ENCODE peak calls at places on chromosome 7, in nine cellular contexts. One of them, this sample, is unnamed.

GRCh38 chr7:7118822-7119221 is 63.5 kb upstream of the C1GALT1 start:
- DNase-seq in OCI-LY7: no peak
- DNase-seq in H9: no peak
- DNase-seq in AG04450: no peak
- DNase-seq in ascending aorta: no peak
- DNase-seq in heart right ventricle: no peak
- DNase-seq in prostate gland: no peak
- DNase-seq in upper lobe of right lung: no peak
- DNase-seq in cardiac muscle cell: no peak
- DNase-seq in this sample: no peak

GRCh38 chr7:112205348-112206237 is 606 bp downstream of the DOCK4 start:
- DNase-seq in heart right ventricle: peak
- DNase-seq in prostate gland: peak
- DNase-seq in ascending aorta: peak
- DNase-seq in AG04450: peak
- DNase-seq in H9: peak
- DNase-seq in OCI-LY7: peak
- DNase-seq in cardiac muscle cell: peak
- DNase-seq in upper lobe of right lung: peak
- DNase-seq in this sample: peak

GRCh38 chr7:68875857-68876256 is 722.4 kb upstream of the AUTS2 start:
- DNase-seq in ascending aorta: no peak
- DNase-seq in AG04450: no peak
- DNase-seq in OCI-LY7: no peak
- DNase-seq in heart right ventricle: no peak
- DNase-seq in H9: no peak
- DNase-seq in prostate gland: no peak
- DNase-seq in upper lobe of right lung: no peak
- DNase-seq in cardiac muscle cell: no peak
- DNase-seq in this sample: no peak

GRCh38 chr7:64793106-64793755 is 997 bp upstream of the ZNF138 start:
- DNase-seq in H9: no peak
- DNase-seq in OCI-LY7: no peak
- DNase-seq in cardiac muscle cell: no peak
- DNase-seq in AG04450: no peak
- DNase-seq in heart right ventricle: no peak
- DNase-seq in upper lobe of right lung: no peak
- DNase-seq in prostate gland: no peak
- DNase-seq in ascending aorta: no peak
- DNase-seq in this sample: no peak

GRCh38 chr7:90988996-90989765 is 275.1 kb upstream of the FZD1 start:
- DNase-seq in ascending aorta: no peak
- DNase-seq in cardiac muscle cell: no peak
- DNase-seq in prostate gland: no peak
- DNase-seq in heart right ventricle: no peak
- DNase-seq in OCI-LY7: no peak
- DNase-seq in upper lobe of right lung: no peak
- DNase-seq in H9: no peak
- DNase-seq in AG04450: no peak
- DNase-seq in this sample: no peak

GRCh38 chr7:111174476-111174875 is 83.5 kb downstream of the LRRN3 start:
- DNase-seq in heart right ventricle: no peak
- DNase-seq in ascending aorta: no peak
- DNase-seq in cardiac muscle cell: no peak
- DNase-seq in upper lobe of right lung: no peak
- DNase-seq in AG04450: no peak
- DNase-seq in prostate gland: no peak
- DNase-seq in OCI-LY7: no peak
- DNase-seq in H9: no peak
- DNase-seq in this sample: no peak

GRCh38 chr7:132102942-132103341 is 473.3 kb downstream of the PLXNA4 start:
- DNase-seq in OCI-LY7: no peak
- DNase-seq in heart right ventricle: no peak
- DNase-seq in ascending aorta: peak
- DNase-seq in upper lobe of right lung: peak
- DNase-seq in prostate gland: no peak
- DNase-seq in H9: no peak
- DNase-seq in AG04450: no peak
- DNase-seq in cardiac muscle cell: no peak
- DNase-seq in this sample: peak

GRCh38 chr7:87152897-87153641 is 816 bp downstream of the DMTF1 start:
- DNase-seq in H9: no peak
- DNase-seq in prostate gland: peak
- DNase-seq in upper lobe of right lung: peak
- DNase-seq in ascending aorta: peak
- DNase-seq in cardiac muscle cell: peak
- DNase-seq in OCI-LY7: peak
- DNase-seq in heart right ventricle: peak
- DNase-seq in AG04450: no peak
- DNase-seq in this sample: peak

GRCh38 chr7:127270093-127270492 is 17.4 kb upstream of the GRM8 start:
- DNase-seq in AG04450: no peak
- DNase-seq in upper lobe of right lung: no peak
- DNase-seq in H9: no peak
- DNase-seq in ascending aorta: no peak
- DNase-seq in prostate gland: no peak
- DNase-seq in OCI-LY7: no peak
- DNase-seq in cardiac muscle cell: no peak
- DNase-seq in heart right ventricle: no peak
- DNase-seq in this sample: no peak

GRCh38 chr7:33886100-33886623 is 19.2 kb upstream of the BMPER start:
- DNase-seq in H9: peak
- DNase-seq in heart right ventricle: no peak
- DNase-seq in prostate gland: no peak
- DNase-seq in upper lobe of right lung: no peak
- DNase-seq in AG04450: no peak
- DNase-seq in cardiac muscle cell: no peak
- DNase-seq in ascending aorta: no peak
- DNase-seq in OCI-LY7: no peak
- DNase-seq in this sample: peak

GRCh38 chr7:47482013-47482761 is 99.7 kb downstream of the TNS3 start:
- DNase-seq in H9: no peak
- DNase-seq in cardiac muscle cell: peak
- DNase-seq in prostate gland: no peak
- DNase-seq in ascending aorta: peak
- DNase-seq in AG04450: peak
- DNase-seq in upper lobe of right lung: no peak
- DNase-seq in OCI-LY7: no peak
- DNase-seq in heart right ventricle: peak
- DNase-seq in this sample: no peak

DNA sequence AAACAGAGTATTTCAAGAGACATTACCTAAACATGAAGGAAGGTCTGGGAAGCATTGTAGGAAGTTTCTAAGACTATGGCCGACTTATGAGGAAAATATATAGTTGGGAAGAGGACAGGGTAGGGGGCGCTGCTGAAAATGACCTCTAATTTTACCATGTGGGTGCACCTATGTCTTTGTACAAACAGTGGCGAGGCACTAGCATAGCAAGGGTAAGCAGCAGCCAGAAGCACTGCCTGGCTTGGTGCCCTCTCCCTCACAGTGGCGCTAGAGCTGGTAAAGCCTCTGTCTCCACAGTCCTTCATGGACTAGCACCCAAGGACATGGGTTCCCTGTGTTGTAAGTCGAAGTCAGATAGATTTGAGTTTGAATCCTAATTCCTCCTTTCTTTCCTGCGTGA is 461.2 kb downstream of the INHBA start:
- DNase-seq in heart right ventricle: no peak
- DNase-seq in upper lobe of right lung: no peak
- DNase-seq in OCI-LY7: no peak
- DNase-seq in AG04450: no peak
- DNase-seq in H9: peak
- DNase-seq in prostate gland: no peak
- DNase-seq in ascending aorta: no peak
- DNase-seq in cardiac muscle cell: no peak
- DNase-seq in this sample: peak
- TF ChIP-seq CTCF in heart right ventricle: no peak
- TF ChIP-seq CTCF in upper lobe of right lung: no peak
- TF ChIP-seq CTCF in OCI-LY7: no peak
- TF ChIP-seq CTCF in AG04450: no peak
- TF ChIP-seq CTCF in H9: peak
- TF ChIP-seq CTCF in prostate gland: no peak
- TF ChIP-seq CTCF in ascending aorta: no peak
- TF ChIP-seq CTCF in cardiac muscle cell: no peak
- TF ChIP-seq CTCF in this sample: peak

DNA sequence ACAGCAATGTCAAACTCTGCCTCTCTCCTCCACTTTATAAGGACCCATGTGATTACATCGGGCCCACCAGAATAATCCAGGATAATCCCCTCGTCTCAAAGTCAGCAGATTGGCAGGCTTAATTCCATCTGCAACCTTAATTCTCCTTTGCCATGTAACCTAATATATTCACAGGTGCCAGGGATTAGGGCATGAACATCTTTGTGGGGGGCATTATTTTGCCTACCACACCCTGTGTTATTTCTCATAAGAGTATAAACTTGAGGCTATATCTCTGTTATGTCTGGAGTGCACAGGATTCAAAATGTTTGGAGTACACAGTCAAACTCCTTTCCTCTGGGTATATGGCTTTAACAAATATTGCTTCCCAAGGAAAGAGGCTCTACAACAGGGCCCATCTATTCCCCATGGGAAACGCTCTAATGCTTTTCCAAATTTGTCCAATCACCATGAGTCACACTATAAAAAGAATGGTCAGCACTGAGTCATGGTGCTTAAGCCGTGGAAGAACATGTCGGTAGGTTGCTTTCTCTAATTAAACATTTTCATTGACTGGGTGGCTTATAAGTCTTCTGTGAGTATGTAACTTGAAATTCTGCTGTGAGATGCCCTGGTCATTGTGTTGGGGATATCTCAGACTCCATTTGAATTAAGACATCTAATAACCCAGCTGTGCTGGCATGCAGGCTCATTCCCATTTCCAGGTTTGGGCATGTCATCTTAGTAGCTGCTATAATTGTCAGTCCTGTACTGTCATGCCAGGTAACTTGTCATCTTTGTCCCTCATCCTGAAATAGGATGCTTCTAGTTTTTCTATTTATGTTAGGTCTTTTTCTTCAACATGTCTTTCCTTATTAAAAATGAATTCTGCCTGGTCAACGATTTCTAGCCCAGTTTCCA is 11.5 kb upstream of the AKR1B10 start:
- DNase-seq in upper lobe of right lung: no peak
- DNase-seq in heart right ventricle: no peak
- DNase-seq in ascending aorta: no peak
- DNase-seq in AG04450: peak
- DNase-seq in cardiac muscle cell: peak
- DNase-seq in H9: no peak
- DNase-seq in prostate gland: no peak
- DNase-seq in OCI-LY7: no peak
- DNase-seq in this sample: no peak
- H3K27ac ChIP-seq in upper lobe of right lung: no peak
- H3K27ac ChIP-seq in heart right ventricle: no peak
- H3K27ac ChIP-seq in ascending aorta: no peak
- H3K27ac ChIP-seq in AG04450: peak
- H3K27ac ChIP-seq in cardiac muscle cell: no peak
- H3K27ac ChIP-seq in H9: no peak
- H3K27ac ChIP-seq in prostate gland: no peak
- H3K27ac ChIP-seq in OCI-LY7: no peak
- H3K27ac ChIP-seq in this sample: no peak

DNA sequence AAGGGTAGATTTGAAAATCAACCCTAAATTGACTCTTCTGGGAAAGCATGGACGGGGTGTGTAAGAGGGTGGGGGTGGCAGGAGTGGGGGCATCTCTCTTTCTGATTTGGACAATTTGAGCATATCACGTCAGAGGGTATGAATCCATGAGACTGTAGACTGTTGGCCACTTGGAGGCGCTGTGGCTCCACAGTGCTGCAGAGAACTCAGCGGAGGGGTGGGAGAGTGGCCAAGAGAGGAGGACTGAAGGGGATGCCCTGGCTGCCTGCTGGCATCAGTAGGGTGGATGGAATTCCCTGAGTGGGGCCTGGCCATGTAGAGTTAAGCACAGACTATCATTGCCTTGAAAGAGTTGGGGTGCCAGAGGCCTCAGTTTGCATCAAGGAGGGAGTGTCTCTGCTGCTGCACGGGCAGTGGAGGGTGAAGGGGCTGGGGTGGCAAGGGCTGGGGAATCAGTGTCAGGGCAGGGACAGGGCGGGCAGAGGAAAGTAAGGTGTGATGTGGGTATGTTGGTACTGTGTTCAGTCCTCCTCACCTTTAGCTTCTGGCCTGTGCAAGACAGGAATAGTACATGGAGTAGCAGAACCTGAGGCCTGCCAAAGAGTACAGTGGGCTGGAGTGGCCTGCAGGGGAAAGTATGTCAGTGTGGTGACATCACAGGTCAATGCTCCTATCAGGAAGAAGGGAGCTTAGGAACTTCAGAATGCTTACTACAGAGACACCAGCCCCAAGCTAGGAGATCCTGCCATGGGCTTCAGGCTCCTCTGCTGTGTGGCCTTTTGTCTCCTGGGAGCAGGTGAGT is 133.5 kb upstream of the PRSS58 start:
- DNase-seq in cardiac muscle cell: peak
- DNase-seq in H9: peak
- DNase-seq in OCI-LY7: no peak
- DNase-seq in AG04450: no peak
- DNase-seq in prostate gland: no peak
- DNase-seq in heart right ventricle: no peak
- DNase-seq in ascending aorta: no peak
- DNase-seq in upper lobe of right lung: no peak
- DNase-seq in this sample: peak
- TF ChIP-seq CTCF in cardiac muscle cell: peak
- TF ChIP-seq CTCF in H9: peak
- TF ChIP-seq CTCF in OCI-LY7: peak
- TF ChIP-seq CTCF in AG04450: peak
- TF ChIP-seq CTCF in prostate gland: no peak
- TF ChIP-seq CTCF in heart right ventricle: no peak
- TF ChIP-seq CTCF in ascending aorta: peak
- TF ChIP-seq CTCF in upper lobe of right lung: no peak
- TF ChIP-seq CTCF in this sample: peak

DNA sequence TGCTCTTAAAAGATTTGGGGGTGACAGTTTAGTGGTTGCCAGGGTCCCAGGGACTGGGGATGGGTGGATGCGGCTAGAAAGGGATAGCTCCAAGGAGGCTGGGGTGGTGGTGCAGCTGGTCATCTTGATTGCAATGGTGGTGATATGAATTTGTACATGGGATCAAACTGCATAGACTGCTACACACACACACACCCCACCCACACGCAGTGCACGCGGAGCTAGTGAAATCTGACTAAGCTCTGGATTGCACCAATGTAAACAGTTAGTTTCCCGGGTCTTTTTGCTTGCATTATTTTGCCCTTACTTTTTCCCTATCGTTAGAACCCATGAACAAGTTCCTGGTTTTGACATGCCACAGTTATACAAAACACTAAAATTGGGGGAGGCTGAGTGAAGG is 11.0 kb downstream of the SMURF1 start:
- DNase-seq in AG04450: peak
- DNase-seq in cardiac muscle cell: no peak
- DNase-seq in prostate gland: no peak
- DNase-seq in OCI-LY7: no peak
- DNase-seq in upper lobe of right lung: no peak
- DNase-seq in H9: no peak
- DNase-seq in ascending aorta: no peak
- DNase-seq in heart right ventricle: no peak
- DNase-seq in this sample: no peak
- H3K27ac ChIP-seq in AG04450: peak
- H3K27ac ChIP-seq in cardiac muscle cell: no peak
- H3K27ac ChIP-seq in prostate gland: peak
- H3K27ac ChIP-seq in OCI-LY7: no peak
- H3K27ac ChIP-seq in upper lobe of right lung: no peak
- H3K27ac ChIP-seq in H9: no peak
- H3K27ac ChIP-seq in ascending aorta: peak
- H3K27ac ChIP-seq in heart right ventricle: no peak
- H3K27ac ChIP-seq in this sample: no peak

GRCh38 chr7:1707756-1708611 is 37.9 kb downstream of the ELFN1 start:
- DNase-seq in H9: no peak
- DNase-seq in OCI-LY7: no peak
- DNase-seq in ascending aorta: peak
- DNase-seq in prostate gland: no peak
- DNase-seq in upper lobe of right lung: peak
- DNase-seq in heart right ventricle: no peak
- DNase-seq in cardiac muscle cell: no peak
- DNase-seq in AG04450: no peak
- DNase-seq in this sample: peak
- TF ChIP-seq CTCF in H9: peak
- TF ChIP-seq CTCF in OCI-LY7: peak
- TF ChIP-seq CTCF in ascending aorta: no peak
- TF ChIP-seq CTCF in prostate gland: no peak
- TF ChIP-seq CTCF in upper lobe of right lung: no peak
- TF ChIP-seq CTCF in heart right ventricle: peak
- TF ChIP-seq CTCF in cardiac muscle cell: peak
- TF ChIP-seq CTCF in AG04450: no peak
- TF ChIP-seq CTCF in this sample: peak

This sample was measured in endodermal cell.